ENCODE peak calls at places on chromosomes 3 and 15, in five cellular contexts. S is activated CD4-positive, alpha-beta T cell treated with anti-CD3 and anti-CD28 coated beads for 36 hours; W is ELR; H is H4; Q is pons. K is an unnamed sample.

GRCh38 chr15:58457466-58457965 is 25.7 kb downstream of the LIPC start:
- DNase-seq in S (peak), W (peak), H (peak), Q (no peak), K (peak)

GRCh38 chr15:45402955-45403892 is 24.9 kb upstream of the GATM start:
- DNase-seq in S (peak), W (peak), H (peak), Q (no peak), K (peak)

GRCh38 chr3:119582178-119582577 is 2.9 kb downstream of the ADPRH start:
- DNase-seq in S (peak), W (peak), H (no peak), Q (no peak), K (peak)

GRCh38 chr15:91369823-91370222 is 269.8 kb downstream of the SV2B start:
- DNase-seq in S (no peak), W (no peak), H (no peak), Q (no peak), K (no peak)

GRCh38 chr15:34206016-34206415 is 3.9 kb downstream of the KATNBL1 start:
- DNase-seq in S (no peak), W (peak), H (no peak), Q (no peak), K (no peak)

GRCh38 chr15:100919481-100920405 is 586 bp downstream of the LRRK1 start:
- DNase-seq in S (peak), W (peak), H (no peak), Q (no peak), K (peak)

GRCh38 chr3:79368403-79368802 is 399.4 kb downstream of the ROBO1 start:
- DNase-seq in S (no peak), W (peak), H (no peak), Q (no peak), K (peak)

GRCh38 chr3:71168961-71169411 is 414.5 kb downstream of the FOXP1 start:
- DNase-seq in S (no peak), W (no peak), H (no peak), Q (peak), K (no peak)

GRCh38 chr3:102129774-102130608 is 280.7 kb downstream of the NFKBIZ start:
- DNase-seq in S (no peak), W (peak), H (no peak), Q (peak), K (peak)

GRCh38 chr15:73845507-73845906 is 27.9 kb upstream of the TBC1D21 start:
- DNase-seq in S (no peak), W (no peak), H (no peak), Q (no peak), K (no peak)

GRCh38 chr3:190048831-190049541 is 71.7 kb downstream of the P3H2 start:
- DNase-seq in S (no peak), W (peak), H (no peak), Q (no peak), K (no peak)

K was measured in Daoy.